ENCODE peak calls at places on chromosome 22, in seven cellular contexts. One of them, this sample, is unnamed.
A peak's percentile ranks its signal among the peaks of the same experiment; 100 is the strongest.

GRCh38 chr22:30861131-30861530 is 107.4 kb downstream of the MORC2 start:
- DNase-seq in heart left ventricle: no peak
- DNase-seq in IMR-90: no peak
- DNase-seq in fibroblast of the aortic adventitia: no peak
- DNase-seq in tibial nerve: no peak
- DNase-seq in GM12878: no peak
- DNase-seq in nephron progenitor cell: no peak
- DNase-seq in this sample: no peak

GRCh38 chr22:38163844-38164577 is 17.6 kb downstream of the PLA2G6 start:
- DNase-seq in IMR-90: no peak
- DNase-seq in GM12878: no peak
- DNase-seq in heart left ventricle: no peak
- DNase-seq in fibroblast of the aortic adventitia: no peak
- DNase-seq in nephron progenitor cell: no peak
- DNase-seq in tibial nerve: no peak
- DNase-seq in this sample: no peak

GRCh38 chr22:49398115-49398514 is 429.6 kb downstream of the BRD1 start:
- DNase-seq in heart left ventricle: no peak
- DNase-seq in fibroblast of the aortic adventitia: no peak
- DNase-seq in nephron progenitor cell: no peak
- DNase-seq in GM12878: no peak
- DNase-seq in tibial nerve: no peak
- DNase-seq in IMR-90: no peak
- DNase-seq in this sample: no peak

GRCh38 chr22:41925783-41926460 is 684 bp downstream of the TNFRSF13C start:
- DNase-seq in fibroblast of the aortic adventitia: no peak
- DNase-seq in heart left ventricle: peak; percentile 46
- DNase-seq in GM12878: no peak
- DNase-seq in IMR-90: peak; percentile 34
- DNase-seq in tibial nerve: peak; percentile 51
- DNase-seq in nephron progenitor cell: peak; percentile 79
- DNase-seq in this sample: peak; percentile 87

GRCh38 chr22:28395920-28396447 is 283.7 kb downstream of the TTC28 start:
- DNase-seq in tibial nerve: no peak
- DNase-seq in fibroblast of the aortic adventitia: peak; percentile 66
- DNase-seq in nephron progenitor cell: no peak
- DNase-seq in heart left ventricle: no peak
- DNase-seq in IMR-90: peak; percentile 48
- DNase-seq in GM12878: no peak
- DNase-seq in this sample: no peak

GRCh38 chr22:50280022-50280707 is 10.0 kb upstream of the MAPK11 start:
- DNase-seq in heart left ventricle: no peak
- DNase-seq in fibroblast of the aortic adventitia: no peak
- DNase-seq in tibial nerve: no peak
- DNase-seq in GM12878: no peak
- DNase-seq in nephron progenitor cell: no peak
- DNase-seq in IMR-90: no peak
- DNase-seq in this sample: no peak

GRCh38 chr22:37379716-37380115 is 47.6 kb downstream of the ELFN2 start:
- DNase-seq in fibroblast of the aortic adventitia: no peak
- DNase-seq in tibial nerve: no peak
- DNase-seq in GM12878: no peak
- DNase-seq in IMR-90: no peak
- DNase-seq in nephron progenitor cell: no peak
- DNase-seq in heart left ventricle: no peak
- DNase-seq in this sample: no peak

GRCh38 chr22:38141574-38141973 is 31.1 kb upstream of the BAIAP2L2 start:
- DNase-seq in tibial nerve: no peak
- DNase-seq in nephron progenitor cell: no peak
- DNase-seq in fibroblast of the aortic adventitia: no peak
- DNase-seq in GM12878: no peak
- DNase-seq in heart left ventricle: no peak
- DNase-seq in IMR-90: no peak
- DNase-seq in this sample: no peak

GRCh38 chr22:20523118-20523983 is 15.9 kb downstream of the MED15 start:
- DNase-seq in nephron progenitor cell: no peak
- DNase-seq in fibroblast of the aortic adventitia: peak; percentile 59
- DNase-seq in IMR-90: peak; percentile 59
- DNase-seq in GM12878: no peak
- DNase-seq in tibial nerve: no peak
- DNase-seq in heart left ventricle: no peak
- DNase-seq in this sample: no peak

GRCh38 chr22:48885271-48885918 is 942.3 kb downstream of the BRD1 start:
- DNase-seq in IMR-90: no peak
- DNase-seq in fibroblast of the aortic adventitia: no peak
- DNase-seq in tibial nerve: no peak
- DNase-seq in heart left ventricle: no peak
- DNase-seq in nephron progenitor cell: no peak
- DNase-seq in GM12878: no peak
- DNase-seq in this sample: no peak

GRCh38 chr22:25076281-25076680 is 123.4 kb upstream of the CRYBB3 start:
- DNase-seq in IMR-90: no peak
- DNase-seq in tibial nerve: no peak
- DNase-seq in fibroblast of the aortic adventitia: no peak
- DNase-seq in heart left ventricle: no peak
- DNase-seq in nephron progenitor cell: no peak
- DNase-seq in GM12878: no peak
- DNase-seq in this sample: no peak

GRCh38 chr22:33894515-33894914 is 25.8 kb downstream of the LARGE1 start:
- DNase-seq in tibial nerve: no peak
- DNase-seq in fibroblast of the aortic adventitia: no peak
- DNase-seq in nephron progenitor cell: no peak
- DNase-seq in GM12878: no peak
- DNase-seq in IMR-90: no peak
- DNase-seq in heart left ventricle: no peak
- DNase-seq in this sample: no peak

GRCh38 chr22:49951001-49951677 is 9.4 kb upstream of the PIM3 start:
- DNase-seq in IMR-90: peak; percentile 64
- DNase-seq in nephron progenitor cell: no peak
- DNase-seq in heart left ventricle: no peak
- DNase-seq in tibial nerve: no peak
- DNase-seq in fibroblast of the aortic adventitia: peak; percentile 51
- DNase-seq in GM12878: no peak
- DNase-seq in this sample: no peak

GRCh38 chr22:20989323-20990138 is 7.4 kb downstream of the LZTR1 start:
- DNase-seq in tibial nerve: no peak
- DNase-seq in IMR-90: peak; percentile 33
- DNase-seq in nephron progenitor cell: no peak
- DNase-seq in fibroblast of the aortic adventitia: no peak
- DNase-seq in heart left ventricle: no peak
- DNase-seq in GM12878: no peak
- DNase-seq in this sample: no peak

GRCh38 chr22:38205261-38206128 is 3.7 kb downstream of the MAFF start:
- DNase-seq in nephron progenitor cell: no peak
- DNase-seq in GM12878: no peak
- DNase-seq in fibroblast of the aortic adventitia: peak; percentile 94
- DNase-seq in IMR-90: peak; percentile 79
- DNase-seq in tibial nerve: peak; percentile 79
- DNase-seq in heart left ventricle: peak; percentile 76
- DNase-seq in this sample: no peak

GRCh38 chr22:22446527-22446926 is 62.0 kb downstream of the ZNF280B start:
- DNase-seq in GM12878: no peak
- DNase-seq in tibial nerve: no peak
- DNase-seq in heart left ventricle: no peak
- DNase-seq in IMR-90: no peak
- DNase-seq in fibroblast of the aortic adventitia: no peak
- DNase-seq in nephron progenitor cell: no peak
- DNase-seq in this sample: no peak

GRCh38 chr22:23181763-23182288 is 1.5 kb downstream of the BCR start:
- DNase-seq in heart left ventricle: no peak
- DNase-seq in tibial nerve: no peak
- DNase-seq in nephron progenitor cell: no peak
- DNase-seq in fibroblast of the aortic adventitia: no peak
- DNase-seq in IMR-90: no peak
- DNase-seq in GM12878: no peak
- DNase-seq in this sample: peak; percentile 37

GRCh38 chr22:17213976-17214375 is 5.3 kb downstream of the ADA2 start:
- DNase-seq in IMR-90: peak; percentile 3
- DNase-seq in nephron progenitor cell: peak; percentile 41
- DNase-seq in heart left ventricle: peak; percentile 72
- DNase-seq in GM12878: no peak
- DNase-seq in fibroblast of the aortic adventitia: peak; percentile 8
- DNase-seq in tibial nerve: peak; percentile 51
- DNase-seq in this sample: no peak

GRCh38 chr22:23265389-23265700 is 85.0 kb downstream of the BCR start:
- DNase-seq in nephron progenitor cell: no peak
- DNase-seq in tibial nerve: no peak
- DNase-seq in IMR-90: no peak
- DNase-seq in GM12878: no peak
- DNase-seq in heart left ventricle: no peak
- DNase-seq in fibroblast of the aortic adventitia: no peak
- DNase-seq in this sample: no peak

GRCh38 chr22:44728761-44729261 is 23.6 kb upstream of the ARHGAP8 start:
- DNase-seq in fibroblast of the aortic adventitia: no peak
- DNase-seq in heart left ventricle: peak; percentile 41
- DNase-seq in tibial nerve: peak; percentile 17
- DNase-seq in nephron progenitor cell: no peak
- DNase-seq in IMR-90: no peak
- DNase-seq in GM12878: no peak
- DNase-seq in this sample: no peak

GRCh38 chr22:40533712-40534378 is 102.7 kb downstream of the MRTFA start:
- DNase-seq in fibroblast of the aortic adventitia: peak; percentile 47
- DNase-seq in IMR-90: peak; percentile 74
- DNase-seq in tibial nerve: peak; percentile 29
- DNase-seq in GM12878: peak; percentile 74
- DNase-seq in nephron progenitor cell: no peak
- DNase-seq in heart left ventricle: no peak
- DNase-seq in this sample: peak; percentile 25

GRCh38 chr22:19873960-19874306 is 19.3 kb upstream of the GNB1L start:
- DNase-seq in fibroblast of the aortic adventitia: no peak
- DNase-seq in heart left ventricle: no peak
- DNase-seq in GM12878: no peak
- DNase-seq in tibial nerve: no peak
- DNase-seq in IMR-90: no peak
- DNase-seq in nephron progenitor cell: no peak
- DNase-seq in this sample: no peak

DNA sequence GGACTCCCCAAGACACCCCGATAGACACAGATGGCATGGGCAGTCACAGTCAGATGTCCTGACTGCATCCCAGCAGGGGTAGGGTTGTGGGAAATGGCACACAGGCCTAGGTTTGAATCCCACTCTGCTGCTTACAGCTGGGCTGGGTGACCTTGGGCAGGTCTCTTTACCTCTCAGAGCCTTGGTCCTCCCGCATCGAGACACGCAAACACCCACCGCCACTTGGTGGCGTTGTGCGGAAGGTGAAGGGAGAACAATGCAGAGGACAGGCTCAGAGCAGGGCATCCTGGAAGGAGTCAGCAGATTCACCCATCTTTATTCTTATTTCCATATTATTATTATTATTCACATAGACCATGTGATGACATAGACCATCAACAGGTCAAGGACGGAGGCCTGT is 140.5 kb downstream of the MIAT start:
- DNase-seq in GM12878: no peak
- DNase-seq in tibial nerve: no peak
- DNase-seq in heart left ventricle: no peak
- DNase-seq in nephron progenitor cell: no peak
- DNase-seq in IMR-90: no peak
- DNase-seq in fibroblast of the aortic adventitia: no peak
- DNase-seq in this sample: no peak
- TF ChIP-seq CTCF in GM12878: no peak
- TF ChIP-seq CTCF in tibial nerve: no peak
- TF ChIP-seq CTCF in heart left ventricle: no peak
- TF ChIP-seq CTCF in nephron progenitor cell: no peak
- TF ChIP-seq CTCF in IMR-90: no peak
- TF ChIP-seq CTCF in fibroblast of the aortic adventitia: no peak
- TF ChIP-seq CTCF in this sample: no peak

GRCh38 chr22:46798366-46799057 is 36.1 kb downstream of the TBC1D22A start:
- DNase-seq in tibial nerve: peak; percentile 78
- DNase-seq in nephron progenitor cell: peak; percentile 90
- DNase-seq in GM12878: no peak
- DNase-seq in IMR-90: peak; percentile 66
- DNase-seq in heart left ventricle: peak; percentile 56
- DNase-seq in fibroblast of the aortic adventitia: peak; percentile 67
- DNase-seq in this sample: peak; percentile 75

GRCh38 chr22:46796566-46797195 is 34.2 kb downstream of the TBC1D22A start:
- DNase-seq in GM12878: no peak
- DNase-seq in fibroblast of the aortic adventitia: no peak
- DNase-seq in IMR-90: no peak
- DNase-seq in tibial nerve: no peak
- DNase-seq in heart left ventricle: no peak
- DNase-seq in nephron progenitor cell: no peak
- DNase-seq in this sample: no peak

GRCh38 chr22:46795845-46796565 is 33.6 kb downstream of the TBC1D22A start:
- DNase-seq in nephron progenitor cell: no peak
- DNase-seq in GM12878: no peak
- DNase-seq in heart left ventricle: no peak
- DNase-seq in fibroblast of the aortic adventitia: no peak
- DNase-seq in IMR-90: no peak
- DNase-seq in tibial nerve: no peak
- DNase-seq in this sample: no peak

GRCh38 chr22:46798041-46798365 is 35.6 kb downstream of the TBC1D22A start:
- DNase-seq in tibial nerve: no peak
- DNase-seq in heart left ventricle: no peak
- DNase-seq in GM12878: no peak
- DNase-seq in IMR-90: no peak
- DNase-seq in nephron progenitor cell: no peak
- DNase-seq in fibroblast of the aortic adventitia: no peak
- DNase-seq in this sample: no peak

GRCh38 chr22:46797355-46797754 is 34.9 kb downstream of the TBC1D22A start:
- DNase-seq in nephron progenitor cell: no peak
- DNase-seq in IMR-90: peak; percentile 55
- DNase-seq in fibroblast of the aortic adventitia: peak; percentile 10
- DNase-seq in heart left ventricle: no peak
- DNase-seq in tibial nerve: no peak
- DNase-seq in GM12878: no peak
- DNase-seq in this sample: no peak
- TF ChIP-seq CTCF in nephron progenitor cell: peak; percentile 30
- TF ChIP-seq CTCF in IMR-90: peak; percentile 36
- TF ChIP-seq CTCF in fibroblast of the aortic adventitia: peak; percentile 19
- TF ChIP-seq CTCF in heart left ventricle: no peak
- TF ChIP-seq CTCF in tibial nerve: peak; percentile 12
- TF ChIP-seq CTCF in GM12878: no peak
- TF ChIP-seq CTCF in this sample: peak; percentile 19

DNA sequence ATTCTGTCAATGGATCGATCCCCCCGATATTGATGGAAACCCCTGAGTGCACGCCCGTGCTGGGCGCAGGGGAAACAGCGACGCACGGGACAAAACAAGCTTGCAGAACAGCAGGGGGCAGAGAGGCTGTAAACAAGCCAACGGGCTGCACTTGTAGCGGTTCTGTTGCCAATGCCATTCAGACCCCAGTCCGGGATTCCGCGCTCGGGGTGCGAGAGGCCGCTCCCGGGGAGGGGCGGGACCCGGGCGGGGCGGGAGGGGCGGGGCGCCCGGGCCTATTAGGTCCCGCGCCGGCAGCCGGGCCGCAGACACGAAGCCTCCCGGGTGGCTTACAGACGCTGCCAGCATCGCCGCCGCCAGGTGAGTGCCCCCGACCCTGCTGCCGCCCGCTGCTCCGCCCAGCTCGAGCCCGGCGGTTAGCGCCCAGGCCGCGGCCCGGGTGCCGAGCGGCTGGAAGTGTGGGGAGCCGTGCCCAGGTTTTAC is at the start of gene BIK:
- DNase-seq in IMR-90: no peak
- DNase-seq in fibroblast of the aortic adventitia: peak; percentile 19
- DNase-seq in GM12878: no peak
- DNase-seq in tibial nerve: peak; percentile 17
- DNase-seq in heart left ventricle: no peak
- DNase-seq in nephron progenitor cell: peak; percentile 62
- DNase-seq in this sample: peak; percentile 67
- TF ChIP-seq CTCF in IMR-90: peak; percentile 20
- TF ChIP-seq CTCF in fibroblast of the aortic adventitia: peak; percentile 27
- TF ChIP-seq CTCF in GM12878: peak; percentile 24
- TF ChIP-seq CTCF in tibial nerve: no peak
- TF ChIP-seq CTCF in heart left ventricle: no peak
- TF ChIP-seq CTCF in nephron progenitor cell: no peak
- TF ChIP-seq CTCF in this sample: peak; percentile 48

GRCh38 chr22:46036558-46037408 is 59.8 kb upstream of the WNT7B start:
- DNase-seq in tibial nerve: no peak
- DNase-seq in nephron progenitor cell: no peak
- DNase-seq in fibroblast of the aortic adventitia: no peak
- DNase-seq in IMR-90: no peak
- DNase-seq in heart left ventricle: no peak
- DNase-seq in GM12878: no peak
- DNase-seq in this sample: peak; percentile 46
- TF ChIP-seq CTCF in tibial nerve: no peak
- TF ChIP-seq CTCF in nephron progenitor cell: no peak
- TF ChIP-seq CTCF in fibroblast of the aortic adventitia: no peak
- TF ChIP-seq CTCF in IMR-90: peak; percentile 22
- TF ChIP-seq CTCF in heart left ventricle: no peak
- TF ChIP-seq CTCF in GM12878: peak; percentile 18
- TF ChIP-seq CTCF in this sample: peak; percentile 56